ENCODE peak calls at places on chromosomes 12 and 14, in four cellular contexts. One of them, this sample, is unnamed.
A peak's percentile ranks its signal among the peaks of the same experiment; 100 is the strongest.

GRCh38 chr12:111158992-111159391 is 209.9 kb downstream of the PHETA1 start:
- DNase-seq in SK-N-SH: no peak
- DNase-seq in K562: no peak
- DNase-seq in H1: no peak
- DNase-seq in this sample: no peak

GRCh38 chr12:26185532-26186320 is 9.6 kb upstream of the SSPN start:
- DNase-seq in SK-N-SH: no peak
- DNase-seq in K562: no peak
- DNase-seq in H1: no peak
- DNase-seq in this sample: no peak

GRCh38 chr12:92149563-92149962 is 3.9 kb upstream of the BTG1 start:
- DNase-seq in SK-N-SH: no peak
- DNase-seq in K562: no peak
- DNase-seq in H1: no peak
- DNase-seq in this sample: no peak

GRCh38 chr12:52814710-52815155 is 817 bp upstream of the KRT4 start:
- DNase-seq in SK-N-SH: no peak
- DNase-seq in K562: no peak
- DNase-seq in H1: no peak
- DNase-seq in this sample: no peak

GRCh38 chr14:75449703-75450102 is 21.9 kb downstream of the JDP2 start:
- DNase-seq in SK-N-SH: no peak
- DNase-seq in K562: no peak
- DNase-seq in H1: no peak
- DNase-seq in this sample: no peak

GRCh38 chr14:54253195-54253947 is 143.4 kb upstream of the CDKN3 start:
- DNase-seq in SK-N-SH: no peak
- DNase-seq in K562: no peak
- DNase-seq in H1: no peak
- DNase-seq in this sample: no peak

GRCh38 chr14:68513838-68514610 is 278.8 kb downstream of the ZFP36L1 start:
- DNase-seq in SK-N-SH: no peak
- DNase-seq in K562: no peak
- DNase-seq in H1: peak; percentile 19
- DNase-seq in this sample: peak; percentile 92

GRCh38 chr12:131203666-131204415 is 250.1 kb downstream of the ADGRD1 start:
- DNase-seq in SK-N-SH: peak; percentile 10
- DNase-seq in K562: no peak
- DNase-seq in H1: peak; percentile 33
- DNase-seq in this sample: no peak

GRCh38 chr12:113269257-113269943 is 48.1 kb downstream of the TPCN1 start:
- DNase-seq in SK-N-SH: no peak
- DNase-seq in K562: no peak
- DNase-seq in H1: no peak
- DNase-seq in this sample: no peak

GRCh38 chr12:2194060-2194459 is 141.3 kb downstream of the CACNA1C start:
- DNase-seq in SK-N-SH: no peak
- DNase-seq in K562: no peak
- DNase-seq in H1: no peak
- DNase-seq in this sample: no peak

GRCh38 chr14:67423424-67423823 is 11.5 kb upstream of the PLEK2 start:
- DNase-seq in SK-N-SH: no peak
- DNase-seq in K562: no peak
- DNase-seq in H1: no peak
- DNase-seq in this sample: no peak

GRCh38 chr12:109715310-109716091 is 1.9 kb downstream of the FAM222A start:
- DNase-seq in SK-N-SH: peak; percentile 87
- DNase-seq in K562: peak; percentile 62
- DNase-seq in H1: peak; percentile 74
- DNase-seq in this sample: no peak

GRCh38 chr12:115966376-115966775 is 311.1 kb downstream of the MED13L start:
- DNase-seq in SK-N-SH: no peak
- DNase-seq in K562: no peak
- DNase-seq in H1: no peak
- DNase-seq in this sample: no peak

GRCh38 chr12:5187136-5187535 is 143.5 kb downstream of the KCNA5 start:
- DNase-seq in SK-N-SH: no peak
- DNase-seq in K562: no peak
- DNase-seq in H1: no peak
- DNase-seq in this sample: no peak

GRCh38 chr12:113385282-113385882 is 18.3 kb downstream of the SDS start:
- DNase-seq in SK-N-SH: no peak
- DNase-seq in K562: no peak
- DNase-seq in H1: no peak
- DNase-seq in this sample: peak; percentile 7

GRCh38 chr14:76591270-76591669 is 170.0 kb upstream of the VASH1 start:
- DNase-seq in SK-N-SH: no peak
- DNase-seq in K562: no peak
- DNase-seq in H1: no peak
- DNase-seq in this sample: no peak

GRCh38 chr14:71212683-71213107 is 305.4 kb downstream of the PCNX1 start:
- DNase-seq in SK-N-SH: no peak
- DNase-seq in K562: no peak
- DNase-seq in H1: no peak
- DNase-seq in this sample: no peak

GRCh38 chr12:131208425-131208824 is 254.7 kb downstream of the ADGRD1 start:
- DNase-seq in SK-N-SH: no peak
- DNase-seq in K562: no peak
- DNase-seq in H1: no peak
- DNase-seq in this sample: no peak

GRCh38 chr14:67517083-67517482 is 16.0 kb upstream of the PLEKHH1 start:
- DNase-seq in SK-N-SH: no peak
- DNase-seq in K562: no peak
- DNase-seq in H1: peak; percentile 53
- DNase-seq in this sample: no peak

GRCh38 chr14:68795602-68796417 is 2.9 kb upstream of the ZFP36L1 start:
- DNase-seq in SK-N-SH: peak; percentile 86
- DNase-seq in K562: peak; percentile 76
- DNase-seq in H1: peak; percentile 86
- DNase-seq in this sample: no peak

GRCh38 chr12:103441437-103442186 is 54.2 kb downstream of the C12orf42 start:
- DNase-seq in SK-N-SH: no peak
- DNase-seq in K562: no peak
- DNase-seq in H1: no peak
- DNase-seq in this sample: peak; percentile 97

GRCh38 chr12:95621725-95622124 is 70.4 kb upstream of the USP44 start:
- DNase-seq in SK-N-SH: no peak
- DNase-seq in K562: no peak
- DNase-seq in H1: no peak
- DNase-seq in this sample: no peak

GRCh38 chr12:107092669-107093546 is 441 bp downstream of the CRY1 start:
- DNase-seq in SK-N-SH: peak; percentile 52
- DNase-seq in K562: peak; percentile 13
- DNase-seq in H1: no peak
- DNase-seq in this sample: no peak

GRCh38 chr14:55131782-55132181 is 2.7 kb downstream of the LGALS3 start:
- DNase-seq in SK-N-SH: no peak
- DNase-seq in K562: no peak
- DNase-seq in H1: no peak
- DNase-seq in this sample: no peak

DNA sequence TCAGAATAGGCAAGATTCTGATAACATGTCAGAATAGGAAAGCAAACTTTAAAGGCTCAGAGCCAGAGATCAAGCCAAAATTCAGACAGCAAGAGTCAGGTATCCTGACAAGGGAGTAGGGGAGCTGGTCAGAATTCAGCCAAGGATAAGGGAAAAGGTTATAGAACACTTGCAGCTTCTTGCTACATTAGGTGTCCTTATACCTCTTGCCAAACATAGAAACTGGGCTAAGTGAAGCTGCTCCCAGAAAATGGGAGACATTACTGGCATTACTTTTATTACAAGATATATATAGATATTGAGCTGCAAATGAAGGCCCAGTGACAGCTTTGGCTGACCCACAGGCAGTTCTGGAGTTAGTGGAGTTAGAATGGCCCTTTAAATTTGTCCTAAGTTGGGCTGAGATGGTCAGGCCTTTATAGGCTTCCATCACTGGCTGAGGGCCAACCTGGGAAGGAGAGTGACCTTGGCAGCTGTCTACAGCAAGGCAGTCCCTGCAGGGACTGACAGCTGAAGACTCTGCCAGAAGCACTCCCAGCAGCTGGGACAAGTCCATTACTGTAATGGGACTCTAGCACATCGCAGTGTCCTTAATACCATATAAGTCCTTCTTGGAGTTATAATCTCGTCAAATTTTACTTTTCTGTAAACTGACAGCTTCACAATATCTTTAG is 83.0 kb downstream of the LRRC9 start:
- DNase-seq in SK-N-SH: no peak
- DNase-seq in K562: no peak
- DNase-seq in H1: no peak
- DNase-seq in this sample: no peak
- TF ChIP-seq NRF1 in SK-N-SH: no peak
- TF ChIP-seq NRF1 in K562: no peak
- TF ChIP-seq NRF1 in H1: no peak
- TF ChIP-seq NRF1 in this sample: no peak

GRCh38 chr12:104588048-104588942 is 131.5 kb downstream of the CHST11 start:
- DNase-seq in SK-N-SH: no peak
- DNase-seq in K562: no peak
- DNase-seq in H1: no peak
- DNase-seq in this sample: no peak
- TF ChIP-seq NRF1 in SK-N-SH: no peak
- TF ChIP-seq NRF1 in K562: no peak
- TF ChIP-seq NRF1 in H1: no peak
- TF ChIP-seq NRF1 in this sample: no peak

GRCh38 chr14:66284346-66284745 is 201.8 kb upstream of the CCDC196 start:
- DNase-seq in SK-N-SH: no peak
- DNase-seq in K562: no peak
- DNase-seq in H1: no peak
- DNase-seq in this sample: no peak

DNA sequence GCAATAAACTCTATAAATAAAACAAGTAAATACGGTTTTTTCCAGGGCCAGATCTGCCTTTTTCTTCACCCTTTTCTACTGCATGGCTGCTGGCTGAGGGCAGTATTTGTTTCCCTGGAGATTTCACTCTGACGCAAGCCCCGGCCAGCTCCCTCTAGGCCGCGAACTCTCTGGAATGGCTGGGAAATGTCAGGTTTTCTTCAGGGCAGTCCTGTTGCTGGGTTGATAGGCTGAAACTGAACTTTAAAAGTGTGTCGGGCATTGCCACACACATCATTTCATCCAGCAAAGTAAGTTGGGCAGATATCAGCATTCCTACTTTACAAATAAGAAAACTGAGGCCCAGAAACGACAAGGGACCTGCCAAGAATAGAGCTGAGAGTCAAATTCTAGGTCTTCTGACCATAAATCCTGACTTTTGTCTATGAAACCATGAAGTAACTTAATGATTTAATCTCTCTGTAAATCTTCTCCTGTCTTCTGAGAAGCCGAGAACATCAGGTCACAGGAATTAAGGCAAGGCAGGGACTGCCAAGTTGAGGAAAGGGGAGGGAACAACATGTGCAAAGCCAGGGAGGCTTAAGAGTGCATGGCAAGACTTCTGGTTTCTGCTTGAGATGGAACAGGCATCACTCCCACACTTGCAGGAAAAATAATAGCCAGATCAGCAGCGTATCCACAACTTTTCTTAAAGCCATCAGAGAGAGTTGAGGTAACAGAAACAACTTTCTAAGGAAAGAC is 205.0 kb upstream of the CCDC196 start:
- DNase-seq in SK-N-SH: no peak
- DNase-seq in K562: no peak
- DNase-seq in H1: no peak
- DNase-seq in this sample: no peak
- TF ChIP-seq NRF1 in SK-N-SH: no peak
- TF ChIP-seq NRF1 in K562: no peak
- TF ChIP-seq NRF1 in H1: no peak
- TF ChIP-seq NRF1 in this sample: no peak

GRCh38 chr12:50246159-50246865 is 37.0 kb downstream of the LIMA1 start:
- DNase-seq in SK-N-SH: no peak
- DNase-seq in K562: no peak
- DNase-seq in H1: no peak
- DNase-seq in this sample: no peak

GRCh38 chr12:50249464-50250229 is 33.7 kb downstream of the LIMA1 start:
- DNase-seq in SK-N-SH: no peak
- DNase-seq in K562: no peak
- DNase-seq in H1: no peak
- DNase-seq in this sample: no peak

GRCh38 chr12:50248883-50249282 is 34.4 kb downstream of the LIMA1 start:
- DNase-seq in SK-N-SH: no peak
- DNase-seq in K562: no peak
- DNase-seq in H1: no peak
- DNase-seq in this sample: no peak

GRCh38 chr12:50248406-50248805 is 34.9 kb downstream of the LIMA1 start:
- DNase-seq in SK-N-SH: no peak
- DNase-seq in K562: no peak
- DNase-seq in H1: no peak
- DNase-seq in this sample: no peak

DNA sequence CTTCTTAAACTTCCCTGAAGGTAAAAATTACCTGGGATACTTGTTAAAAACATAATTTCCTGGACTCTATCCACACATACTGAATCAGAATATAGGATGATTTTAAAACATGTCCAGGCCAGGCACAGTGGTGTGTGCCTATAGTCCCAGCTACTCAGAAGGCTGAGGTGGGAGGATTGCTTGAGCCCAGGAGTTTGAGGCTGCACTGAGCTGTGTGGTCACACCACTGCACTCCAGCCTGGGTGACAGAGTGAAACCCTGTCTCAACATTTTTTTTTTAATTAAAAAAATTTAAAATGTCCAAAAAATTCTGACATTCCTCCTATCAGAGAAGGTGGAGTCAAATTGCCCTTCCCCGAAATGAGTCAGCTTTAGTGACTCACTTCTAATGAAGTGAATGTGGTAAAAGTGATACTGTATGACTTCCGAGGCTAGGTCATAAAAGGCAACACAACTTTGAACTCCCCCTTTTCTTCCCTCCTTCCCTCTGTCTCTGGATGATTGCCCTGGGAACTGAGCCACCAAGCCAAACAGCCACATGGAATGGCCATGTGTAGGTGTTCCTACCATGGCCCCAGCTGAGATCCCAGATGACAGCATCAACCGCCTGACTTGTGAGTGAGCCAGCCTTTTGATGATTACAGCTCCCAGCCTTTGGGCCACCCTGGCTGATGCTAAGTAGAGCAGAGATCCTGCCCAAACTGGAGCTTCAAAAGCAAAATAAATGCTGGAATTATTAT is 36.3 kb downstream of the LIMA1 start:
- DNase-seq in SK-N-SH: no peak
- DNase-seq in K562: peak; percentile 75
- DNase-seq in H1: no peak
- DNase-seq in this sample: peak; percentile 62
- TF ChIP-seq NRF1 in SK-N-SH: no peak
- TF ChIP-seq NRF1 in K562: no peak
- TF ChIP-seq NRF1 in H1: no peak
- TF ChIP-seq NRF1 in this sample: no peak

DNA sequence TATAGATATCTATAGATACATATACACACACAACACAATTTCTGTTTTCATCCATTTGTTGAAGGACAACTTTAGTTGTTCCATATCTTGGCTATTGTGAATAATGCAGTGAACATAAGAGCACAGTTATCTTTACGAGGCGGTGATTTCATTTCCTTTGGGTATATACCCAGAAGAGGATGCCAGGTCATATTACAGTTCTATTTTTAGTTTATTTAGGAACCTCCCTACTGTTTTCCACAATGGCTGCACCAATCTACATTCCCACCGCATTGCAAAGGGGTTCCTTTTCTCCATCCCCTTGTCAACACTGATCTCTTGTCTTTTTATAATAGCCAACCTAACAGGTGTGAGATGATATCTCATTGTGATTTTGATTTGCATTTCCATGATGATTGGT is 143.4 kb upstream of the ARHGAP5 start:
- DNase-seq in SK-N-SH: no peak
- DNase-seq in K562: no peak
- DNase-seq in H1: no peak
- DNase-seq in this sample: no peak
- TF ChIP-seq NRF1 in SK-N-SH: no peak
- TF ChIP-seq NRF1 in K562: no peak
- TF ChIP-seq NRF1 in H1: no peak
- TF ChIP-seq NRF1 in this sample: no peak

This sample was measured in GM12878.